ENCODE peak calls at places on chromosomes 2 and 18, in seven cellular contexts. A, O, P, F, V, E and B are unnamed samples.

GRCh38 chr2:1582891-1583341 is 161.4 kb downstream of the PXDN start:
- DNase-seq in A (peak; percentile 65), P (no peak), E (no peak), O (no peak), V (no peak), F (no peak), B (no peak)

GRCh38 chr2:49973917-49974368 is 819.6 kb upstream of the FSHR start:
- DNase-seq in O (peak; percentile 74), P (no peak), E (no peak), V (peak; percentile 82), F (peak; percentile 58), A (no peak), B (peak; percentile 25)

GRCh38 chr2:4091869-4092268 is 388.5 kb downstream of the DCDC2C start:
- DNase-seq in A (no peak), P (no peak), F (no peak), O (no peak), E (no peak), V (no peak), B (no peak)

GRCh38 chr2:216372761-216373291 is 543 bp upstream of the MARCHF4 start:
- DNase-seq in E (no peak), P (peak; percentile 91), A (no peak), O (no peak), F (peak; percentile 80), V (no peak), B (no peak)

GRCh38 chr2:26174691-26175181 is 1.8 kb downstream of the GAREM2 start:
- DNase-seq in F (no peak), O (peak; percentile 24), V (no peak), A (peak; percentile 78), P (no peak), E (no peak), B (no peak)

GRCh38 chr18:25237571-25238267 is 114.2 kb downstream of the ZNF521 start:
- DNase-seq in V (no peak), E (no peak), F (no peak), A (no peak), P (peak; percentile 16), O (no peak), B (no peak)

GRCh38 chr2:110858135-110858737 is 125.9 kb downstream of the ACOXL start:
- DNase-seq in E (no peak), V (peak; percentile 29), P (no peak), O (no peak), A (no peak), F (no peak), B (no peak)

GRCh38 chr2:85400023-85400422 is 10.1 kb downstream of the CAPG start:
- DNase-seq in F (no peak), V (no peak), E (no peak), P (no peak), O (no peak), A (no peak), B (no peak)

GRCh38 chr2:147026664-147027278 is 818.1 kb upstream of the ACVR2A start:
- DNase-seq in V (no peak), A (no peak), E (no peak), O (no peak), F (peak; percentile 98), P (peak; percentile 92), B (no peak)

GRCh38 chr18:75638223-75638596 is 210.7 kb upstream of the SMIM21 start:
- DNase-seq in F (peak; percentile 66), E (no peak), P (peak; percentile 73), O (no peak), A (no peak), V (no peak), B (no peak)

GRCh38 chr2:85733121-85733960 is 20.4 kb upstream of the ATOH8 start:
- DNase-seq in V (no peak), A (peak; percentile 65), E (no peak), P (no peak), O (no peak), F (no peak), B (no peak)

GRCh38 chr18:51066273-51066672 is 36.3 kb downstream of the SMAD4 start:
- DNase-seq in F (peak; percentile 56), O (no peak), V (no peak), E (no peak), A (no peak), P (peak; percentile 40), B (no peak)

GRCh38 chr2:58866040-58866439 is 624.9 kb upstream of the FANCL start:
- DNase-seq in V (peak; percentile 81), F (no peak), P (no peak), O (no peak), A (no peak), E (no peak), B (no peak)

GRCh38 chr2:162369577-162369976 is 25.6 kb downstream of the GCA start:
- DNase-seq in V (no peak), O (no peak), E (no peak), F (no peak), A (no peak), P (no peak), B (no peak)

GRCh38 chr2:26922638-26923466 is 47.6 kb upstream of the MAPRE3 start:
- DNase-seq in P (peak; percentile 25), F (peak; percentile 38), A (no peak), E (no peak), V (peak; percentile 89), O (peak; percentile 66), B (no peak)

GRCh38 chr18:31203086-31203793 is 40.6 kb upstream of the DSC1 start:
- DNase-seq in F (no peak), V (no peak), P (no peak), O (no peak), A (no peak), E (no peak), B (no peak)

GRCh38 chr18:12455511-12455910 is 47.8 kb downstream of the PRELID3A start:
- DNase-seq in O (no peak), A (no peak), P (no peak), E (no peak), V (no peak), F (peak; percentile 13), B (no peak)

GRCh38 chr2:71458413-71459083 is 5.2 kb downstream of the DYSF start:
- DNase-seq in O (no peak), A (no peak), P (peak; percentile 43), E (no peak), V (no peak), F (peak; percentile 15), B (no peak)

DNA sequence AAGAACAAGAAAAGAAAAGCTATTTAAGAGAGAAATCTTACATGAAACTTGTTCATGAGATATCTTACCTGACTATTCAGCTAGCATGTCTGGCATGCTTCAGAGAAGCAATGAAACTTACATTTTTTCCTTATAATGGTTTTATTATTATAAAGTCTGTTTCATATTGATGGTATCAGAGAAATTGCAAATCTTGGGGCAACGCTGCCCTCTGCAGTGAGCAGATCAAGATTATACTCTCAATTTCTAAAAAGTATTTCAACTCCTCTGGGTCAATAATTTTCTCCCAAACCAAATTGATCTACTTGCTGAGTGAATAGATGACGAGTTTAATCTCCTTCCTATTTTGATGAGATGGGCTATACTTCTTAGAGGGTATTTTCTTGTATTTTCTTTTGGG is 235.6 kb downstream of the NUP35 start:
- DNase-seq in A (no peak), E (no peak), O (no peak), V (no peak), F (peak; percentile 39), P (peak; percentile 46), B (no peak)
- TF ChIP-seq CTCF in A (peak; percentile 78), E (peak; percentile 58), O (no peak), V (peak; percentile 34), F (peak; percentile 43), P (peak; percentile 15), B (no peak)

GRCh38 chr2:189285962-189286648 is 106.5 kb upstream of the COL5A2 start:
- DNase-seq in F (peak; percentile 94), E (peak; percentile 27), A (no peak), P (peak; percentile 97), O (no peak), V (no peak), B (no peak)

GRCh38 chr2:189285351-189285750 is 105.8 kb upstream of the COL5A2 start:
- DNase-seq in V (no peak), P (no peak), O (no peak), E (no peak), F (no peak), A (no peak), B (no peak)

GRCh38 chr2:189287363-189287762 is 107.8 kb upstream of the COL5A2 start:
- DNase-seq in V (no peak), O (no peak), P (no peak), F (no peak), E (no peak), A (no peak), B (no peak)

GRCh38 chr2:189291460-189291859 is 111.9 kb upstream of the COL5A2 start:
- DNase-seq in V (no peak), A (no peak), F (peak; percentile 8), E (no peak), P (no peak), O (no peak), B (no peak)

DNA sequence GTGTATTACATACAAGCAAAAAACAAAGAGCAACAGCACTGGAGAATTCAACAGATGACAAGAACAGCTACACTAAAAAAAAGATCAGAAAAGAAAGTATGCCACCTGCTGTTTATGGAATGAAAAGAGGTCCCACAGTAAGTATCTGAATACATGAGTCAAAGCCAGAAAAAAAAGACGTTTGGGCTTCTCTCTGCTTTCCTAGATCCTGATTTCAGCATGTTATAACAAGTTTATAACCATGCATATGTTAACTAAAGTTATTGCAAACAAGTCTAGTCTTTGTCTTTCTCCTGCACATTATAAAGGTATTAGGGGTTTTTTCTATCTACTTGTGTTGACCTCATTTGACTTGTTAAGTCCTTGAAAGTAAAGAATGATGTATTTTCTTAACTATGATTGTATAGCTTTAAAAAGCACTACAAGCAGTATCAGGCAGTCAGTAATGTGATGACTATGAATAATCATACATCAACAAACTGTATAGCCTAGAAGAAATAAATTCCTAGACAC is 108.5 kb upstream of the COL5A2 start:
- DNase-seq in O (no peak), A (no peak), V (peak; percentile 82), F (peak; percentile 90), E (no peak), P (peak; percentile 92), B (no peak)
- TF ChIP-seq CTCF in O (peak; percentile 64), A (peak; percentile 89), V (peak; percentile 54), F (peak; percentile 71), E (peak; percentile 66), P (peak; percentile 64), B (no peak)

GRCh38 chr18:48007381-48007780 is 76.9 kb upstream of the SMAD2 start:
- DNase-seq in A (no peak), O (no peak), V (no peak), E (no peak), P (no peak), F (no peak), B (no peak)

GRCh38 chr18:48006415-48007175 is 76.1 kb upstream of the SMAD2 start:
- DNase-seq in E (no peak), A (no peak), V (no peak), P (no peak), F (no peak), O (no peak), B (no peak)

GRCh38 chr18:48010264-48010663 is 79.8 kb upstream of the SMAD2 start:
- DNase-seq in F (no peak), P (no peak), E (no peak), A (no peak), V (no peak), O (no peak), B (no peak)

GRCh38 chr18:48009116-48009825 is 78.8 kb upstream of the SMAD2 start:
- DNase-seq in E (no peak), A (no peak), V (no peak), O (no peak), P (no peak), F (no peak), B (no peak)

GRCh38 chr18:48007955-48008701 is 77.7 kb upstream of the SMAD2 start:
- DNase-seq in V (peak; percentile 93), A (no peak), F (peak; percentile 19), E (no peak), P (no peak), O (peak; percentile 72), B (no peak)
- TF ChIP-seq CTCF in V (no peak), A (peak; percentile 91), F (peak; percentile 3), E (peak; percentile 44), P (peak; percentile 46), O (peak; percentile 8), B (no peak)

GRCh38 chr18:49206717-49207116 is 253.7 kb downstream of the DYM start:
- DNase-seq in V (no peak), A (no peak), E (no peak), F (no peak), O (no peak), P (peak; percentile 45), B (no peak)
- TF ChIP-seq CTCF in V (no peak), A (peak; percentile 70), E (peak; percentile 25), F (no peak), O (no peak), P (peak; percentile 27), B (no peak)